ENCODE peak calls at places on chromosome 6, in five cellular contexts. One of them, this sample, is unnamed.

GRCh38 chr6:25410102-25410501 is 130.9 kb downstream of the CARMIL1 start:
- DNase-seq in cardiac muscle cell: no peak
- DNase-seq in tibial artery: no peak
- DNase-seq in adipocyte: no peak
- DNase-seq in tibial nerve: no peak
- DNase-seq in this sample: no peak

GRCh38 chr6:3380344-3381232 is 76.3 kb downstream of the SLC22A23 start:
- DNase-seq in tibial artery: no peak
- DNase-seq in adipocyte: no peak
- DNase-seq in cardiac muscle cell: no peak
- DNase-seq in tibial nerve: no peak
- DNase-seq in this sample: no peak

GRCh38 chr6:16064687-16065086 is 64.2 kb upstream of the MYLIP start:
- DNase-seq in cardiac muscle cell: no peak
- DNase-seq in adipocyte: no peak
- DNase-seq in tibial artery: no peak
- DNase-seq in tibial nerve: no peak
- DNase-seq in this sample: no peak

GRCh38 chr6:15079288-15079817 is 166.5 kb upstream of the JARID2 start:
- DNase-seq in cardiac muscle cell: no peak
- DNase-seq in tibial nerve: no peak
- DNase-seq in tibial artery: no peak
- DNase-seq in adipocyte: no peak
- DNase-seq in this sample: no peak

GRCh38 chr6:128655978-128656498 is 135.6 kb upstream of the PTPRK start:
- DNase-seq in adipocyte: peak; percentile 70
- DNase-seq in tibial artery: no peak
- DNase-seq in cardiac muscle cell: peak; percentile 85
- DNase-seq in tibial nerve: no peak
- DNase-seq in this sample: no peak

GRCh38 chr6:22350109-22350508 is 53.3 kb upstream of the PRL start:
- DNase-seq in tibial artery: no peak
- DNase-seq in cardiac muscle cell: no peak
- DNase-seq in tibial nerve: no peak
- DNase-seq in adipocyte: peak; percentile 57
- DNase-seq in this sample: no peak

GRCh38 chr6:45619211-45619760 is 241.6 kb upstream of the SUPT3H start:
- DNase-seq in tibial nerve: no peak
- DNase-seq in cardiac muscle cell: peak; percentile 22
- DNase-seq in tibial artery: no peak
- DNase-seq in adipocyte: peak; percentile 18
- DNase-seq in this sample: no peak

GRCh38 chr6:51273228-51273961 is 454.7 kb downstream of the TFAP2B start:
- DNase-seq in adipocyte: no peak
- DNase-seq in tibial nerve: no peak
- DNase-seq in cardiac muscle cell: no peak
- DNase-seq in tibial artery: no peak
- DNase-seq in this sample: no peak

GRCh38 chr6:5671162-5671561 is 335.6 kb downstream of the NRN1 start:
- DNase-seq in adipocyte: peak; percentile 15
- DNase-seq in cardiac muscle cell: peak; percentile 77
- DNase-seq in tibial nerve: peak; percentile 10
- DNase-seq in tibial artery: no peak
- DNase-seq in this sample: no peak

GRCh38 chr6:1179571-1180459 is 132.1 kb upstream of the FOXQ1 start:
- DNase-seq in tibial nerve: no peak
- DNase-seq in cardiac muscle cell: no peak
- DNase-seq in adipocyte: no peak
- DNase-seq in tibial artery: no peak
- DNase-seq in this sample: no peak

GRCh38 chr6:42099340-42100028 is 42.9 kb downstream of the C6orf132 start:
- DNase-seq in tibial artery: no peak
- DNase-seq in adipocyte: peak; percentile 46
- DNase-seq in cardiac muscle cell: peak; percentile 72
- DNase-seq in tibial nerve: no peak
- DNase-seq in this sample: no peak

GRCh38 chr6:68468244-68468884 is 166.7 kb upstream of the ADGRB3 start:
- DNase-seq in adipocyte: no peak
- DNase-seq in cardiac muscle cell: peak; percentile 0
- DNase-seq in tibial artery: no peak
- DNase-seq in tibial nerve: no peak
- DNase-seq in this sample: no peak

GRCh38 chr6:99348823-99349619 is 453 bp downstream of the FAXC start:
- DNase-seq in adipocyte: peak; percentile 64
- DNase-seq in cardiac muscle cell: peak; percentile 5
- DNase-seq in tibial nerve: no peak
- DNase-seq in tibial artery: no peak
- DNase-seq in this sample: no peak

GRCh38 chr6:163589401-163589800 is 174.9 kb downstream of the QKI start:
- DNase-seq in adipocyte: no peak
- DNase-seq in tibial artery: no peak
- DNase-seq in tibial nerve: no peak
- DNase-seq in cardiac muscle cell: peak; percentile 34
- DNase-seq in this sample: no peak

GRCh38 chr6:142913511-142914047 is 31.4 kb downstream of the HIVEP2 start:
- DNase-seq in cardiac muscle cell: no peak
- DNase-seq in tibial nerve: peak; percentile 12
- DNase-seq in tibial artery: no peak
- DNase-seq in adipocyte: no peak
- DNase-seq in this sample: no peak

GRCh38 chr6:136647363-136647763 is 97.1 kb upstream of the MAP7 start:
- DNase-seq in cardiac muscle cell: peak; percentile 94
- DNase-seq in tibial nerve: no peak
- DNase-seq in adipocyte: no peak
- DNase-seq in tibial artery: no peak
- DNase-seq in this sample: no peak

GRCh38 chr6:149963462-149964242 is at the start of gene ULBP1:
- DNase-seq in tibial nerve: peak; percentile 78
- DNase-seq in cardiac muscle cell: peak; percentile 87
- DNase-seq in adipocyte: peak; percentile 85
- DNase-seq in tibial artery: peak; percentile 84
- DNase-seq in this sample: peak; percentile 83

GRCh38 chr6:90610291-90610670 is 23.4 kb upstream of the MAP3K7 start:
- DNase-seq in tibial nerve: no peak
- DNase-seq in cardiac muscle cell: peak; percentile 7
- DNase-seq in tibial artery: no peak
- DNase-seq in adipocyte: peak; percentile 18
- DNase-seq in this sample: no peak

GRCh38 chr6:136526196-136526930 is 23.9 kb downstream of the MAP7 start:
- DNase-seq in cardiac muscle cell: peak; percentile 81
- DNase-seq in tibial nerve: no peak
- DNase-seq in tibial artery: peak; percentile 46
- DNase-seq in adipocyte: peak; percentile 72
- DNase-seq in this sample: peak; percentile 43

GRCh38 chr6:2063547-2063946 is 181.9 kb downstream of the GMDS start:
- DNase-seq in adipocyte: no peak
- DNase-seq in tibial nerve: no peak
- DNase-seq in cardiac muscle cell: no peak
- DNase-seq in tibial artery: no peak
- DNase-seq in this sample: no peak

GRCh38 chr6:501891-502601 is 110.5 kb downstream of the IRF4 start:
- DNase-seq in tibial nerve: no peak
- DNase-seq in adipocyte: no peak
- DNase-seq in cardiac muscle cell: no peak
- DNase-seq in tibial artery: no peak
- DNase-seq in this sample: no peak

GRCh38 chr6:109330263-109330662 is 52.0 kb downstream of the CD164 start:
- DNase-seq in tibial artery: no peak
- DNase-seq in adipocyte: no peak
- DNase-seq in tibial nerve: no peak
- DNase-seq in cardiac muscle cell: no peak
- DNase-seq in this sample: no peak

GRCh38 chr6:43680583-43681120 is 6.9 kb downstream of the MRPS18A start:
- DNase-seq in tibial artery: no peak
- DNase-seq in tibial nerve: no peak
- DNase-seq in adipocyte: no peak
- DNase-seq in cardiac muscle cell: no peak
- DNase-seq in this sample: no peak

GRCh38 chr6:137490506-137490905 is 3.7 kb downstream of the OLIG3 start:
- DNase-seq in tibial nerve: no peak
- DNase-seq in tibial artery: no peak
- DNase-seq in cardiac muscle cell: no peak
- DNase-seq in adipocyte: no peak
- DNase-seq in this sample: no peak

GRCh38 chr6:22147469-22147815 is 149.4 kb downstream of the PRL start:
- DNase-seq in cardiac muscle cell: no peak
- DNase-seq in tibial nerve: no peak
- DNase-seq in tibial artery: no peak
- DNase-seq in adipocyte: peak; percentile 10
- DNase-seq in this sample: no peak

GRCh38 chr6:139474145-139475108 is 100.0 kb upstream of the CITED2 start:
- DNase-seq in tibial nerve: peak; percentile 12
- DNase-seq in cardiac muscle cell: peak; percentile 76
- DNase-seq in adipocyte: peak; percentile 52
- DNase-seq in tibial artery: no peak
- DNase-seq in this sample: no peak

GRCh38 chr6:39218868-39219567 is 10.3 kb downstream of the KCNK5 start:
- DNase-seq in cardiac muscle cell: peak; percentile 16
- DNase-seq in tibial nerve: no peak
- DNase-seq in tibial artery: no peak
- DNase-seq in adipocyte: peak; percentile 1
- DNase-seq in this sample: no peak

GRCh38 chr6:109240370-109241084 is 141.7 kb downstream of the CD164 start:
- DNase-seq in cardiac muscle cell: no peak
- DNase-seq in adipocyte: no peak
- DNase-seq in tibial nerve: no peak
- DNase-seq in tibial artery: no peak
- DNase-seq in this sample: no peak

GRCh38 chr6:42030585-42031506 is 19.5 kb upstream of the TAF8 start:
- DNase-seq in tibial nerve: no peak
- DNase-seq in adipocyte: no peak
- DNase-seq in cardiac muscle cell: peak; percentile 84
- DNase-seq in tibial artery: no peak
- DNase-seq in this sample: peak; percentile 46

GRCh38 chr6:46199387-46199786 is 28.6 kb upstream of the ENPP5 start:
- DNase-seq in tibial artery: no peak
- DNase-seq in cardiac muscle cell: peak; percentile 90
- DNase-seq in tibial nerve: no peak
- DNase-seq in adipocyte: no peak
- DNase-seq in this sample: no peak

GRCh38 chr6:159169557-159170332 is 545 bp downstream of the FNDC1 start:
- DNase-seq in tibial artery: no peak
- DNase-seq in tibial nerve: no peak
- DNase-seq in cardiac muscle cell: peak; percentile 55
- DNase-seq in adipocyte: peak; percentile 76
- DNase-seq in this sample: no peak

GRCh38 chr6:129940454-129941195 is 77.8 kb upstream of the L3MBTL3 start:
- DNase-seq in tibial nerve: no peak
- DNase-seq in adipocyte: no peak
- DNase-seq in tibial artery: no peak
- DNase-seq in cardiac muscle cell: no peak
- DNase-seq in this sample: no peak

GRCh38 chr6:15504040-15504491 is 158.8 kb downstream of the DTNBP1 start:
- DNase-seq in adipocyte: no peak
- DNase-seq in tibial nerve: peak; percentile 47
- DNase-seq in cardiac muscle cell: peak; percentile 39
- DNase-seq in tibial artery: peak; percentile 52
- DNase-seq in this sample: peak; percentile 47

DNA sequence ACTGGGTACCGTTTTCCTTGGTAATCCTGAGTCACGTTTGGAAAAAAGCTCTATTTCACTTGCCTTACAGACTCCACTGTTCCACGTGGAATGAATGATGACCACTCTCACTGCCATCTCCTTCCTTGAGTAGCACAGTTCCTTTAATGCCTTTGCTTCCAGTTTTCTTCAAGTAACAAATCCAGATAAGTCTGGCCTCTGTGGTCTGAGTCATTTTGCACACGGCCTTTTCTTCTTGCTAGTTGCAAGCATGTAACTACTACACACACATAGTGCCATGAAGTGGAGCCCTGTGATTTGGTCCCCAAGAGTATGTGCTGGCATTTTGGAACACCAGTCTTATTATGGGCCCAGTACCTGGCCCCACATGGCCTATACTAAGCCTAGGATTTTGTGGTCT is 182.8 kb downstream of the SASH1 start:
- DNase-seq in cardiac muscle cell: peak; percentile 83
- DNase-seq in adipocyte: peak; percentile 48
- DNase-seq in tibial nerve: no peak
- DNase-seq in tibial artery: no peak
- DNase-seq in this sample: no peak
- H3K4me1 ChIP-seq in cardiac muscle cell: peaks cover 14% of the 10 kb centered on the region
- H3K4me1 ChIP-seq in adipocyte: peaks cover 69% of the 10 kb centered on the region
- H3K4me1 ChIP-seq in tibial nerve: no peaks in the 10 kb centered on the region
- H3K4me1 ChIP-seq in tibial artery: peaks cover 69% of the 10 kb centered on the region
- H3K4me1 ChIP-seq in this sample: peaks cover 13% of the 10 kb centered on the region

GRCh38 chr6:166406197-166406596 is 23.5 kb upstream of the MPC1 start:
- DNase-seq in adipocyte: no peak
- DNase-seq in tibial artery: no peak
- DNase-seq in tibial nerve: no peak
- DNase-seq in cardiac muscle cell: no peak
- DNase-seq in this sample: no peak
- H3K4me1 ChIP-seq in adipocyte: peaks cover 8% of the 10 kb centered on the region
- H3K4me1 ChIP-seq in tibial artery: no peaks in the 10 kb centered on the region
- H3K4me1 ChIP-seq in tibial nerve: no peaks in the 10 kb centered on the region
- H3K4me1 ChIP-seq in cardiac muscle cell: no peaks in the 10 kb centered on the region
- H3K4me1 ChIP-seq in this sample: no peaks in the 10 kb centered on the region

GRCh38 chr6:35722121-35722761 is 14.6 kb upstream of the ARMC12 start:
- DNase-seq in tibial nerve: peak; percentile 64
- DNase-seq in adipocyte: no peak
- DNase-seq in tibial artery: peak; percentile 59
- DNase-seq in cardiac muscle cell: peak; percentile 54
- DNase-seq in this sample: peak; percentile 59
- H3K4me1 ChIP-seq in tibial nerve: peaks cover 3% of the 10 kb centered on the region
- H3K4me1 ChIP-seq in adipocyte: peaks cover 61% of the 10 kb centered on the region
- H3K4me1 ChIP-seq in tibial artery: peaks cover 97% of the 10 kb centered on the region
- H3K4me1 ChIP-seq in cardiac muscle cell: peaks cover 61% of the 10 kb centered on the region
- H3K4me1 ChIP-seq in this sample: peaks cover 96% of the 10 kb centered on the region

DNA sequence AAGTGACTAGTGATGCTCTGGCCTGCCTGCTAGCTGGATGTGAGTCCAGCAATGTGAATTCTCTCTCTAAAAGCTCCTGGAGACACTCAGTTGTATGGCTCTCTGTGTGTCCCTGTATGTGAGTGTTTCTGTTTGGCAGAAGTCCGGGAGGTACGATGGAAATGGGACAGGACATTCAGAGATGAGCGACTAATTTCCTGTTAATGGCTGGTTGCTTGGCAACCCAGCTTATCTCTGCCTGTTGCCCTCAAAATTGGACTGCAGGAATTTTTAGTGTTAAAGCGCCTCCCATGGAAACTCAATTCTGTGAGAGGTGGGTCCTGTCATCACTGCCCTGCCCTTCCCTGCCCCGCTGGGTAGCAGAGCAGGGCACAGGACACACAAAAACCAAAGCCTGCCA is 136.8 kb upstream of the LRFN2 start:
- DNase-seq in adipocyte: no peak
- DNase-seq in tibial nerve: no peak
- DNase-seq in tibial artery: no peak
- DNase-seq in cardiac muscle cell: no peak
- DNase-seq in this sample: no peak
- H3K4me1 ChIP-seq in adipocyte: peaks cover 4% of the 10 kb centered on the region
- H3K4me1 ChIP-seq in tibial nerve: no peaks in the 10 kb centered on the region
- H3K4me1 ChIP-seq in tibial artery: peaks cover 14% of the 10 kb centered on the region
- H3K4me1 ChIP-seq in cardiac muscle cell: peaks cover 23% of the 10 kb centered on the region
- H3K4me1 ChIP-seq in this sample: peaks cover 5% of the 10 kb centered on the region

This sample was measured in heart right ventricle.